ENCODE peak calls at places on chromosomes 6 and 20, in five cellular contexts. B, Y, Z, L and H are unnamed samples.

GRCh38 chr6:134519456-134519855 is 201.5 kb upstream of the SGK1 start:
- DNase-seq in Z (no peak), B (no peak), Y (peak), L (no peak), H (no peak)

GRCh38 chr6:3162565-3163247 is 5.4 kb upstream of the TUBB2A start:
- DNase-seq in L (peak), Y (no peak), B (peak), Z (peak), H (peak)

GRCh38 chr6:63572733-63573139 is 456 bp downstream of the LOC128125822 start:
- DNase-seq in L (no peak), B (peak), Y (no peak), Z (no peak), H (no peak)

GRCh38 chr6:29552512-29553051 is 7.0 kb downstream of the UBD start:
- DNase-seq in L (peak), B (no peak), Y (peak), Z (no peak), H (peak)

GRCh38 chr6:89828988-89829590 is 591 bp upstream of the CASP8AP2 start:
- DNase-seq in B (no peak), Y (no peak), L (no peak), Z (no peak), H (no peak)

GRCh38 chr6:12275084-12275483 is 15.1 kb upstream of the EDN1 start:
- DNase-seq in B (no peak), Y (no peak), L (no peak), Z (no peak), H (no peak)

GRCh38 chr6:11208267-11208666 is 24.2 kb downstream of the NEDD9 start:
- DNase-seq in Z (no peak), B (no peak), L (no peak), Y (no peak), H (no peak)

GRCh38 chr6:95159557-95159956 is 417.8 kb upstream of the MANEA start:
- DNase-seq in B (no peak), Z (no peak), Y (no peak), L (no peak), H (no peak)

GRCh38 chr6:8277769-8278168 is 157.6 kb downstream of the SLC35B3 start:
- DNase-seq in L (no peak), B (no peak), Y (no peak), Z (no peak), H (no peak)

GRCh38 chr20:38609828-38610227 is 8.2 kb downstream of the ARHGAP40 start:
- DNase-seq in Z (no peak), B (no peak), Y (no peak), L (no peak), H (no peak)

GRCh38 chr6:35161776-35162607 is 20.9 kb upstream of the TCP11 start:
- DNase-seq in B (no peak), Y (no peak), Z (peak), L (no peak), H (no peak)

GRCh38 chr20:24617757-24618450 is 148.5 kb downstream of the SYNDIG1 start:
- DNase-seq in L (no peak), Z (no peak), B (no peak), Y (no peak), H (no peak)

GRCh38 chr20:43017241-43018030 is 172.3 kb downstream of the PTPRT start:
- DNase-seq in Y (no peak), B (no peak), Z (no peak), L (no peak), H (no peak)

GRCh38 chr20:48398506-48399449 is 429.0 kb downstream of the PREX1 start:
- DNase-seq in B (no peak), L (no peak), Z (peak), Y (no peak), H (no peak)

GRCh38 chr6:33892581-33893346 is 89.0 kb upstream of the MLN start:
- DNase-seq in B (peak), L (no peak), Z (no peak), Y (no peak), H (no peak)

GRCh38 chr20:34637245-34638185 is 39.4 kb downstream of the PIGU start:
- DNase-seq in B (no peak), L (no peak), Z (peak), Y (no peak), H (no peak)

GRCh38 chr20:32282461-32282860 is 5.0 kb downstream of the KIF3B start:
- DNase-seq in L (no peak), Z (no peak), Y (no peak), B (no peak), H (no peak)

GRCh38 chr6:163187201-163187600 is 227.3 kb upstream of the QKI start:
- DNase-seq in B (no peak), Z (no peak), Y (no peak), L (no peak), H (no peak)

GRCh38 chr6:17470209-17470952 is 77.0 kb downstream of the CAP2 start:
- DNase-seq in Y (no peak), B (no peak), L (no peak), Z (no peak), H (no peak)

GRCh38 chr6:152292595-152292994 is 344.6 kb downstream of the SYNE1 start:
- DNase-seq in L (no peak), Z (no peak), B (no peak), Y (no peak), H (no peak)

GRCh38 chr6:155216312-155217028 is 47.3 kb upstream of the CLDN20 start:
- DNase-seq in L (no peak), Y (no peak), B (no peak), Z (no peak), H (no peak)

GRCh38 chr6:144314003-144314485 is 28.9 kb downstream of the UTRN start:
- DNase-seq in Y (no peak), B (no peak), Z (no peak), L (no peak), H (no peak)

GRCh38 chr20:52193886-52194545 is 2.4 kb upstream of the ZFP64 start:
- DNase-seq in L (no peak), Y (no peak), Z (no peak), B (no peak), H (no peak)

GRCh38 chr6:26198626-26199056 is 111.4 kb downstream of the HFE start:
- DNase-seq in Z (no peak), B (no peak), L (peak), Y (no peak), H (no peak)

GRCh38 chr6:168345896-168346754 is 26.5 kb upstream of the DACT2 start:
- DNase-seq in Y (no peak), B (no peak), L (no peak), Z (no peak), H (no peak)

GRCh38 chr6:28081486-28081751 is 1.1 kb downstream of the ZNF165 start:
- DNase-seq in L (no peak), Z (no peak), B (no peak), Y (peak), H (no peak)

GRCh38 chr6:118668761-118669411 is 17.5 kb upstream of the CEP85L start:
- DNase-seq in B (no peak), Y (no peak), Z (no peak), L (no peak), H (no peak)

GRCh38 chr20:10705801-10706459 is 32.1 kb upstream of the JAG1 start:
- DNase-seq in B (no peak), Z (peak), L (peak), Y (no peak), H (no peak)

GRCh38 chr6:149445573-149445972 is 39.2 kb downstream of the ZC3H12D start:
- DNase-seq in L (no peak), Z (no peak), Y (no peak), B (peak), H (no peak)

GRCh38 chr6:41713650-41714291 is 21.6 kb downstream of the TFEB start:
- DNase-seq in Z (no peak), L (no peak), B (no peak), Y (peak), H (no peak)

GRCh38 chr6:128827675-128828464 is 55.1 kb upstream of the LAMA2 start:
- DNase-seq in B (no peak), L (no peak), Z (no peak), Y (no peak), H (no peak)

GRCh38 chr6:106886922-106887797 is 87.4 kb downstream of the CD24 start:
- DNase-seq in Z (peak), L (no peak), B (no peak), Y (no peak), H (no peak)

GRCh38 chr6:39821739-39822532 is 29.8 kb downstream of the DAAM2 start:
- DNase-seq in B (no peak), L (no peak), Z (no peak), Y (no peak), H (no peak)

DNA sequence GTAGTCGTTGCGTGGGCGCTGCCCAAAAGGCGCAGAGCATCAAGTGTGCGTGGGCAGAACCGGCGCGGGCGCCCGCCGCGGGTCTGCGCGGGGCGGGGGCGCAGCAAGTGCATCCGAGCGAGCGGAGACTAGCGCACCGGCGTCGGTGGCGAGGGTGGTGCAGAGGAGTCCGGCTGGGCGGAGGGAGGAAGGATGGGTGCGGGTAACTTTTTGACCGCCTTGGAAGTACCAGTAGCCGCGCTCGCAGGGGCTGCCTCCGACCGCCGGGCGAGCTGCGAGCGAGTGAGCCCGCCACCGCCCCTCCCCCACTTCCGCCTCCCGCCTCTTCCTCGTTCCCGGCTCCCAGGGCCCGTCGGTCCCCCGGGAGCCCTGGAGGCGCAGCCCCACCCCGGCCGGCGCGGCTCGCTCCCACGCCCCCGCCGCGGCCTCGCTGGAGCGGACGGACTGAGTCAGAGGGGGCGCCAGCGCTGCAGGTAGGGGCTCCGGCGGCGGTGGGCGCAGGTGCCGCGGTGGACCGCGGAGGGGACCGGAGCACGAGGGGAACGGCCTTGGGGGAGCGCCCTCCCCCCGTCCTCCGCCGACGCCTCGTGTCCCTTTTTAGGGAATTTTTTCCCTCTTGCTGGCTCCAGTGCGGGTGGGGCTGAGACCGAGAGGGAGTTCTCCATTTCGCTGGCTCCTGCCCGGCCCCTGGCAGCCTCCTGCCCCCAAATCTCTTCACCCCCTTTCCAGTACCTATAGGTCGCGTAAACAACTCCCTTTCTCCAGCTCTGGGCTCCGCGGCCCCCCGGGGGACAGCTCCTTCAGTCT is 1.6 kb upstream of the DBNDD2 start:
- DNase-seq in B (peak), Y (no peak), L (no peak), Z (no peak), H (peak)
- TF ChIP-seq JUND in B (no peak), Y (no peak), L (no peak), Z (no peak), H (no peak)

DNA sequence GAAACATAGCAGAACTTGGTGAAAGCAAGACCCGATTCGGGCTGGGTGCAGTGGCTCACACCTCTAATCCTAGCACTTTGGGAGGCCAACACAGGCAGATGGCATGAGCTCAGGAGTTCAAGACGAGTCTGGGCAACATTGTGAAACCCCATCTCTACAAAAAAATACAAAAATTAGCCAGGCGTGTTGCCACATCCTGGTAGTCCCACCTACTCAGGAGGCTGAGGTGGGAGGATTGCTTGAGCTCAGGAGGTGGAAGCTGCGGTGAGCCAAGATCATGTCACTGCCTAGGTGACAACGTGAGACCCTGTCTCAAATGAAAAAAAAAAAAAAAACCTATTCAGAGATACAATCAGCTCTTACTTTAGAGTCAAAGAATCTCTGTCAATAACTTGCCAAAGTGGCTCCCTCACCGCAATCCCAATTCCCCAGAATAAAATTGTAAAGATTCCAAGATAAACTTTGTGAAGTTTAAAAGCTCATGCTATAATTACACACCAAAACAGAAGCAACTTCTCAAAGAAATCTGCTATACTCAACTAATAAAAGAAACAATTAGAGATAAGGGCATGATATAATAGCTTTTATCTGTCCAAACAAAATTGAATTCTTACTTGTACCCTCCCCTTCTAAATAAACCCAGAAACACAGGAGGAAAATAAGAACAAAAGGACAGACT is 33.6 kb downstream of the CDK19 start:
- DNase-seq in Z (no peak), Y (no peak), B (no peak), L (no peak), H (no peak)
- TF ChIP-seq JUND in Z (no peak), Y (no peak), B (no peak), L (no peak), H (no peak)

GRCh38 chr6:132907915-132908314 is 93.5 kb downstream of the RPS12 start:
- DNase-seq in L (peak), B (no peak), Z (no peak), Y (no peak), H (no peak)
- TF ChIP-seq JUND in L (no peak), B (no peak), Z (no peak), Y (no peak), H (no peak)

GRCh38 chr6:159529820-159530405 is 163.1 kb downstream of the SOD2 start:
- DNase-seq in B (no peak), L (no peak), Y (no peak), Z (no peak), H (no peak)
- TF ChIP-seq JUND in B (no peak), L (no peak), Y (no peak), Z (no peak), H (no peak)

GRCh38 chr20:44091026-44091425 is 96.0 kb downstream of the JPH2 start:
- DNase-seq in Z (no peak), Y (no peak), L (no peak), B (peak), H (peak)

GRCh38 chr20:44095831-44096230 is 91.2 kb downstream of the JPH2 start:
- DNase-seq in Y (no peak), L (no peak), B (no peak), Z (no peak), H (no peak)

GRCh38 chr20:44089987-44090674 is 96.9 kb downstream of the JPH2 start:
- DNase-seq in Z (peak), Y (peak), L (peak), B (peak), H (peak)

GRCh38 chr20:44093249-44093582 is 93.8 kb downstream of the JPH2 start:
- DNase-seq in B (no peak), Z (no peak), L (no peak), Y (no peak), H (no peak)

GRCh38 chr20:44092551-44093248 is 94.3 kb downstream of the JPH2 start:
- DNase-seq in L (no peak), Z (peak), Y (no peak), B (no peak), H (no peak)
- TF ChIP-seq JUND in L (no peak), Z (no peak), Y (no peak), B (no peak), H (no peak)

DNA sequence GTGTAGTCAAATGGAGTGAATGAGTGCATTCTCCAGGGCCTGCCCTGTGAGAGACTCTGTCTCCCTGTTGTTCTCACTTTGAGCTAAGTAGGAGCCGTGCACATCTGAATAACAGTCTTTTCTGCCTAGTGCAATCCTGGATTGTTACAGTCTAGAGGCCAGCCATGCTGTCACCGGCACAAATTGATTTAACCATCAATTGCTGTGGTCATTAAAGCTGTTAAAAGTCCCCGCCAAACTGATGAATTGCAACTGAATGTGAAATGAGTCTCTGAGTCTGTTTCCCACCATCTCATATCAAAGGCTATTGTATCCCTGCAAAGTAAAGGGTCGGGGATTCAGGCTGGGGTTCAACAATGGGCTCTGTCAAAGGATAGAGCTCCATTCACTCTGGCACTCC is 156.1 kb downstream of the RFPL4B start:
- DNase-seq in L (no peak), Z (no peak), Y (no peak), B (no peak), H (peak)
- TF ChIP-seq JUND in L (no peak), Z (no peak), Y (no peak), B (no peak), H (no peak)

GRCh38 chr6:13445005-13445743 is 42.2 kb downstream of the GFOD1 start:
- DNase-seq in B (no peak), Z (no peak), Y (no peak), L (no peak), H (no peak)
- TF ChIP-seq JUND in B (no peak), Z (no peak), Y (no peak), L (no peak), H (no peak)

DNA sequence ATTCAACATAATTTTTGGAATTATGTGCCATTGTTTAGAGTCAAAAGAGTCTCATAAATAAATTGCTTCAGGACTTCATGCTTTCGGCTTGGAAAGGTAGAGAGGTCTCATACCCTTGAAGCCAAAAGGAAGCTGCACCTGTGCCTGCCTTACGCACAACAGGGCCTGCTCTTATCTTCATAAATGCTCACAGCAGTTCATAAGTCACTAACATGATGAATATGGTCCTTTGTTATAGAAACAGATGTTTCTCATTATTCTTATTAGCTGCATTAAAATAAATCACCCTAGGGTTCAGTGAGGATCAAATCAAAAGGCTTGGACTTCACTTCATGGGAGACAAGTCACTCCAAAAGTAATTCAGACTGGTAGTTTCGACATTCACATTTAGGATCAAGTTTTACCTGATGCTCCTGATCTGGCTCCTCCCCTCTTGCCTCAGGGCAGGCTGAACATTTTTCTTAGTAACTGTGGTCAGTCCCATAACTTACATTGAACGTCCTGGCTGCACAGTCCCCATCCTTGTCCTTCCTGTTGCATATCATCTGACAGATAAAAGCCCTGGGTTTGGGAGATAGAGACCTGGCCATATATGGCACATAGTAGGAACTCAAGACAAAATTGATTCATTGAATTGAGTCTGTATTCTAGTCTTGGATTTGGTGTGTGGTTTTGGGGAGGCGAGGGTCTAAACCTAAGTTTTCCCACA is 20.7 kb upstream of the SH3BGRL2 start:
- DNase-seq in B (no peak), Y (no peak), L (no peak), Z (no peak), H (peak)
- TF ChIP-seq JUND in B (no peak), Y (no peak), L (no peak), Z (no peak), H (no peak)